ENCODE peak calls at places on chromosomes 5 and 9, in five cellular contexts. O, E, R, T and H are unnamed samples. For H3K9me3, the result is how much of the 10 kb centered on the place peaks cover.

GRCh38 chr9:87541663-87542062 is 44.0 kb downstream of the DAPK1 start:
- DNase-seq in T (no peak), E (no peak), O (no peak), R (no peak), H (no peak)

GRCh38 chr5:169702726-169703481 is 65.8 kb downstream of the DOCK2 start:
- DNase-seq in T (no peak), O (no peak), R (no peak), E (no peak), H (no peak)

GRCh38 chr5:132183723-132184122 is 43.9 kb downstream of the P4HA2 start:
- DNase-seq in R (no peak), E (no peak), O (no peak), T (no peak), H (no peak)

GRCh38 chr9:77756449-77756848 is 108.3 kb upstream of the GNA14 start:
- DNase-seq in T (no peak), O (no peak), E (no peak), R (no peak), H (no peak)

GRCh38 chr5:180484813-180485212 is 9.4 kb upstream of the CNOT6 start:
- DNase-seq in O (no peak), T (no peak), R (peak), E (peak), H (no peak)

GRCh38 chr5:179732918-179733763 is 519 bp downstream of the MAML1 start:
- DNase-seq in E (no peak), T (peak), O (peak), R (peak), H (peak)

GRCh38 chr9:26319859-26320258 is 572.7 kb downstream of the CAAP1 start:
- DNase-seq in O (no peak), T (no peak), E (no peak), R (no peak), H (no peak)

GRCh38 chr9:130732131-130732530 is 38.6 kb downstream of the EXOSC2 start:
- DNase-seq in R (no peak), T (no peak), O (no peak), E (no peak), H (no peak)

GRCh38 chr9:3804148-3804547 is 278.3 kb upstream of the RFX3 start:
- DNase-seq in T (no peak), O (no peak), R (no peak), E (no peak), H (no peak)

GRCh38 chr9:15147471-15147870 is 159.5 kb downstream of the TTC39B start:
- DNase-seq in R (no peak), O (no peak), T (no peak), E (no peak), H (no peak)

GRCh38 chr9:134847138-134847537 is 33.5 kb upstream of the FCN2 start:
- DNase-seq in O (no peak), E (no peak), R (no peak), T (no peak), H (no peak)

GRCh38 chr9:113558632-113559502 is 95.3 kb downstream of the RGS3 start:
- DNase-seq in T (peak), R (peak), O (no peak), E (peak), H (peak)

GRCh38 chr9:128891354-128892222 is 9.7 kb downstream of the LRRC8A start:
- DNase-seq in R (no peak), E (peak), T (no peak), O (no peak), H (no peak)

GRCh38 chr9:124812401-124813016 is 35.6 kb downstream of the OLFML2A start:
- DNase-seq in E (no peak), R (no peak), O (no peak), T (no peak), H (peak)

GRCh38 chr5:36442352-36442751 is 140.7 kb upstream of the RANBP3L start:
- DNase-seq in R (peak), O (no peak), T (no peak), E (no peak), H (no peak)

GRCh38 chr5:75706775-75707174 is 10.5 kb downstream of the POC5 start:
- DNase-seq in O (no peak), R (no peak), T (no peak), E (no peak), H (no peak)

GRCh38 chr5:116291271-116291670 is 206.4 kb downstream of the COMMD10 start:
- DNase-seq in E (no peak), R (no peak), T (no peak), O (no peak), H (no peak)

GRCh38 chr5:42109006-42109572 is 184.0 kb downstream of the FBXO4 start:
- DNase-seq in R (no peak), O (no peak), T (no peak), E (no peak), H (no peak)

GRCh38 chr5:112533315-112533867 is 114.3 kb upstream of the EPB41L4A start:
- DNase-seq in R (no peak), E (no peak), O (no peak), T (no peak), H (no peak)

GRCh38 chr9:130053504-130054427 is at the start of gene GPR107:
- DNase-seq in T (peak), E (peak), R (peak), O (peak), H (peak)

GRCh38 chr5:170597109-170597741 is 93.4 kb downstream of the KCNIP1 start:
- DNase-seq in E (no peak), O (no peak), T (peak), R (no peak), H (no peak)

GRCh38 chr9:93126825-93127368 is 7.2 kb downstream of the NINJ1 start:
- DNase-seq in T (peak), E (peak), R (no peak), O (no peak), H (peak)

GRCh38 chr9:111477677-111478076 is 6.5 kb downstream of the ECPAS start:
- DNase-seq in R (no peak), O (no peak), T (no peak), E (no peak), H (no peak)

GRCh38 chr9:76716270-76716669 is 48.0 kb upstream of the PCA3 start:
- DNase-seq in O (no peak), R (no peak), E (no peak), T (no peak), H (no peak)

GRCh38 chr9:16964228-16964627 is 93.8 kb upstream of the BNC2 start:
- DNase-seq in T (no peak), E (no peak), R (no peak), O (no peak), H (no peak)

GRCh38 chr9:27933210-27934062 is 360.2 kb upstream of the C9orf72 start:
- DNase-seq in O (no peak), E (no peak), R (no peak), T (no peak), H (no peak)

GRCh38 chr5:96880402-96881164 is 4.3 kb downstream of the ERAP2 start:
- DNase-seq in T (no peak), E (no peak), R (no peak), O (no peak), H (no peak)

GRCh38 chr5:58085800-58086199 is 374.1 kb downstream of the PLK2 start:
- DNase-seq in T (no peak), O (no peak), E (no peak), R (peak), H (no peak)

DNA sequence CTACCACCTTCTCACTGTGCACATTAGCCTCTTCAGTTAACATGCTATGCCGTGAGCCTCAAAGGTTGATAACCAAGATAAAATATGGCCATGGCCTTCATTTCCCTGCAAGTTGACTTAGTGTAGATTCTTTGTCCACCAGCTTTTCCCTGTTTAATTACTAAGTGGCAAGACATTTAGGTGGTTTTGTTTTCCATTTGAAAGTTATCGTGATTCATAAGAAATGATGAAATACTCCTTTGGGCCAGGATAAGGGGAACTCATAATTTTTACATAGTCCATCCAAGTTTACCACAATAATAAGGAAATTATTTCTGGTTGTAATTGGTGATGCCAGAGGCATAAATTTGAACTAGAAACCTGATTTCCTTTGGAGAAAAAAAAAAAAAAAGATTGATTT is 609.6 kb downstream of the TAF11L14 start:
- DNase-seq in R (no peak), T (no peak), E (no peak), O (no peak), H (no peak)
- H3K9me3 ChIP-seq in R (under half), T (under half), E (under half), O (under half), H (under half)

DNA sequence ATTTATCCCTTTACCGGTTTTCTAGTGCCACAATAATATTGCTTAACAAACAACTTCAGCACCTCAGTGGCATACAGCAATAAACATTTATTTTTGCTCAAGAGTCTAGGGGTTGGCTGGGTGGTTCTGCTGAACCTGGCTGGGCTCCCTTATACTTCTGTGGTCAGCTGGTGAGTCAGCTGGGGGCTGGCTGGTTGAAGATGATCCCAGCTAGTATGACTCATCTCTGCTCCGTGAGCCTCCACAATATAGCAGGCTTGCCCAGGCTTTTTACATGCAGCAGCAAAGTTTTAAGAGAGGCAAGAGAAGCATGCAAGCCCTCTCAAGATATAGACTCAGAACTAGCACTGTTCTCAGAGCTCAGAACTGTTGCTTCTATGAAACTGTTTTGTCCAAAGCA is 523.5 kb upstream of the CLINT1 start:
- DNase-seq in R (no peak), T (peak), E (peak), O (no peak), H (peak)
- H3K9me3 ChIP-seq in R (under half), T (under half), E (under half), O (under half), H (under half)

GRCh38 chr9:132698989-132699388 is 28.7 kb downstream of the GTF3C4 start:
- DNase-seq in R (peak), O (no peak), T (no peak), E (no peak), H (no peak)
- H3K9me3 ChIP-seq in R (under half), O (under half), T (under half), E (under half), H (under half)

GRCh38 chr5:2165991-2166978 is 283.6 kb upstream of the IRX4 start:
- DNase-seq in R (no peak), O (no peak), T (no peak), E (peak), H (no peak)

GRCh38 chr5:2165203-2165602 is 282.5 kb upstream of the IRX4 start:
- DNase-seq in T (no peak), O (no peak), R (no peak), E (peak), H (no peak)

GRCh38 chr5:2163457-2163856 is 280.7 kb upstream of the IRX4 start:
- DNase-seq in E (no peak), O (no peak), T (no peak), R (no peak), H (no peak)

GRCh38 chr5:2163940-2164490 is 281.3 kb upstream of the IRX4 start:
- DNase-seq in O (no peak), E (no peak), R (no peak), T (no peak), H (no peak)

DNA sequence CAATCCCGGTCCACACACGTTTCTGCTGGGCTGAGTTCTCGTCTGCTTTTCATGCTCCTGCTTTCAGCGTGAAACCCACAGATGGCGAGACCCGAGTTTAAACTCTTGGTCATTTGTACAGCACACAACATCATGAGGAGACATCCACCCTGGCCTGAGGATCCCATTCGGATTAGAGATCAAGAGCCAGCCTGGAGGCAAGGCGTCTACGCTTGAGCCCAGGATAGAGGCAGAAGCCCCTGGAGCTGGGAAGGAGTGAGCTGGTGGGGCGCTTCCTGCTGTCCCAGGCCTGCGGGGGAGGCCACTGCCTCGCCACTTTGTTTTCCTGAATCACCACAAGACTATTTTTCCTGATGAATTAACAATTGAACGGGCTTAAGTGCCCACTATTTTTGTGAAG is 281.9 kb upstream of the IRX4 start:
- DNase-seq in T (no peak), O (no peak), E (peak), R (no peak), H (no peak)
- H3K9me3 ChIP-seq in T (under half), O (under half), E (under half), R (under half), H (under half)

GRCh38 chr9:97851450-97851883 is 1.6 kb upstream of the FOXE1 start:
- DNase-seq in E (no peak), T (no peak), R (no peak), O (no peak), H (no peak)
- H3K9me3 ChIP-seq in E (under half), T (under half), R (under half), O (under half), H (under half)

DNA sequence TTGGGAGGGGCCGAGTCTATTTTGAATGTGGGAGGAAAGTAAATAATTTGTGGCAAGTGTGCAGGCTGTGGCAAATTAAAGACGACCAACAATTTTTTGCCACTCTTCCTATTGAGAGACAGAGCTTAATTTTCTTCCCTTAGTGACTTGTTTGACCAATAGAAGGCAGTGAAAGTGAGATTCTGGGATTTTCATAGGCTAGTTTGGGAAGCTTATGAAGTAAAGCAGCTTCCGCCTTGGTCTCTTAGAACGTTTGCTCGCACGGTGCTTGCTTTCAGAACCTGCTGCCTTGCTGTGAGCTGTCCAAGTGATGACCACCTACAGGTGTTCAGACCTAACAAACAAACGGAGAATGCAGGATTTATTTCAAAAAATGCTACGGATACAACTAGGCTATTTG is 6.7 kb upstream of the OR1N2 start:
- DNase-seq in E (no peak), R (no peak), T (no peak), O (no peak), H (no peak)
- H3K9me3 ChIP-seq in E (under half), R (under half), T (under half), O (under half), H (under half)

DNA sequence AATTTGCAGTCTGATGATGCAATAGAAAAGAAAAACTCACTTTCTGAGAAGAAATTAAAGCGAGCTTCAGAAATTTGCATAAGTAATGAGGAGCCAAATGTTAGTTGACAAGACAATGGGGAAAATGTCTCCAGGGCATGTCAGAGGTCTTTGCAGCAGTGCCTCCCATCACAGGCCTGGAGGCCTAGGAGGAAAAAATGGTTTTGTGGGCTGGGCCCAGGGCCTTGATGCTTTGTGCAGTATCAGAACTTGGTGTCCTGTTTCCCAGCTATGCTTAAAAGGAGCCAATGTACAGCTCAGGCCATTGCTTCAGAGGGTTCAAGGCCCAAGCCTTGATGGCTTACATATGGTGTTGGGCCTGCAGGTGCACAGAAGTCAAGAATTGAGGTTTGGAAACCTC is 298.4 kb downstream of the SMARCA2 start:
- DNase-seq in E (no peak), O (no peak), T (no peak), R (no peak), H (no peak)
- H3K9me3 ChIP-seq in E (under half), O (under half), T (under half), R (under half), H (under half)

GRCh38 chr9:138074516-138074915 is 196.9 kb downstream of the CACNA1B start:
- DNase-seq in O (no peak), T (no peak), R (peak), E (peak), H (no peak)
- H3K9me3 ChIP-seq in O (under half), T (under half), R (under half), E (under half), H (under half)